ENCODE peak calls at places on chromosomes 6 and 20, in five cellular contexts. Z, Y, F, H and P are unnamed samples. For H3F3A, the result is how much of the 10 kb centered on the place peaks cover.

GRCh38 chr6:33217246-33217645 is 8.9 kb downstream of the RING1 start:
- DNase-seq in Z (no peak), Y (no peak), F (no peak), H (no peak), P (no peak)

GRCh38 chr6:48973486-48973885 is 489.6 kb downstream of the MMUT start:
- DNase-seq in Z (no peak), Y (no peak), F (no peak), H (no peak), P (no peak)

GRCh38 chr20:18066421-18067333 is 9.0 kb upstream of the OVOL2 start:
- DNase-seq in Z (no peak), Y (no peak), F (peak), H (no peak), P (peak)

GRCh38 chr20:44370639-44371218 is 15.2 kb downstream of the HNF4A start:
- DNase-seq in Z (no peak), Y (peak), F (no peak), H (no peak), P (peak)

GRCh38 chr6:124887872-124888580 is 74.2 kb upstream of the RNF217 start:
- DNase-seq in Z (no peak), Y (no peak), F (peak), H (peak), P (no peak)

GRCh38 chr6:51268666-51269065 is 450.0 kb downstream of the TFAP2B start:
- DNase-seq in Z (no peak), Y (no peak), F (no peak), H (no peak), P (no peak)

GRCh38 chr6:41718828-41719227 is 16.6 kb downstream of the TFEB start:
- DNase-seq in Z (no peak), Y (no peak), F (no peak), H (no peak), P (no peak)

GRCh38 chr6:24743944-24744335 is 25.0 kb upstream of the C6orf62 start:
- DNase-seq in Z (no peak), Y (no peak), F (no peak), H (no peak), P (no peak)

GRCh38 chr6:99746261-99746895 is 139.7 kb downstream of the PRDM13 start:
- DNase-seq in Z (peak), Y (peak), F (peak), H (peak), P (peak)

GRCh38 chr6:10412165-10412947 is 2.5 kb downstream of the TFAP2A start:
- DNase-seq in Z (peak), Y (peak), F (peak), H (peak), P (peak)

GRCh38 chr20:59994697-59995122 is 36.5 kb downstream of the CDH26 start:
- DNase-seq in Z (peak), Y (peak), F (peak), H (peak), P (peak)

GRCh38 chr20:32506721-32507120 is 78.4 kb downstream of the NOL4L start:
- DNase-seq in Z (no peak), Y (no peak), F (peak), H (no peak), P (no peak)

GRCh38 chr6:121319112-121319553 is 15.1 kb downstream of the TBC1D32 start:
- DNase-seq in Z (peak), Y (no peak), F (peak), H (peak), P (peak)

GRCh38 chr20:47278907-47279348 is 77.6 kb downstream of the ZMYND8 start:
- DNase-seq in Z (no peak), Y (no peak), F (no peak), H (no peak), P (peak)

DNA sequence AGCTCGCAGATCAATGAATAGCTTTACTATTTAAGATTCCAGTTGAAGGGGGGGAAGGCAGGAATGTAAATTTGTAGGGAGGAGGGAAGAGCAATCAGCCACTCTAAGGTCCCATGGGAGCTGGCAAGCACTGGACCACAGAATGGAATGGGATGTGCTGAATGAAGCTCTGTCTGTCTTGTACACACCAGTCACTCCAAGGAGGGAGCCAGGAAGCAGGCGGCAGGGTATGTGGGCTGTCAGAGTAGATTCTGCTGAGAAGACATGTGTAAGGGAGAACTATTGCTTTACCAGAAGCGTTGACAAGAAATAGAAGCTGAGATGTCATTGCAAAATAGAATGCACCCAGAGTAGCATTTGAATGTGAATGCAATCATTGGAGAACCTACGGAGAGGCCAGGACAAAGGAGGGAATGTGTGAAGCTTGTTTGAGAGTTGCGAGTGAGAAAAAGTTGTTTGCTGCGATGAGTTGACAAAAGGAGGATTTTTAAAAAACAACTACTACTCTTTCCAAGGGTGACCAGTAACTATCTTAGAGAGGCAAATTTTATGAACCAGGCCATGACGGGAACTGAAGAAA is 25.2 kb upstream of the PDE7B start:
- DNase-seq in Z (peak), Y (no peak), F (peak), H (no peak), P (no peak)
- H3K4me2 ChIP-seq in Z (no peak), Y (no peak), F (peak), H (no peak), P (no peak)

GRCh38 chr20:63035284-63036185 is 28.8 kb upstream of the BHLHE23 start:
- DNase-seq in Z (no peak), Y (no peak), F (peak), H (no peak), P (no peak)

GRCh38 chr20:63032026-63032800 is 25.4 kb upstream of the BHLHE23 start:
- DNase-seq in Z (no peak), Y (no peak), F (peak), H (no peak), P (no peak)

GRCh38 chr20:63032861-63033634 is 26.3 kb upstream of the BHLHE23 start:
- DNase-seq in Z (peak), Y (no peak), F (peak), H (no peak), P (no peak)

GRCh38 chr20:63036266-63036665 is 29.5 kb upstream of the BHLHE23 start:
- DNase-seq in Z (no peak), Y (no peak), F (peak), H (no peak), P (no peak)

DNA sequence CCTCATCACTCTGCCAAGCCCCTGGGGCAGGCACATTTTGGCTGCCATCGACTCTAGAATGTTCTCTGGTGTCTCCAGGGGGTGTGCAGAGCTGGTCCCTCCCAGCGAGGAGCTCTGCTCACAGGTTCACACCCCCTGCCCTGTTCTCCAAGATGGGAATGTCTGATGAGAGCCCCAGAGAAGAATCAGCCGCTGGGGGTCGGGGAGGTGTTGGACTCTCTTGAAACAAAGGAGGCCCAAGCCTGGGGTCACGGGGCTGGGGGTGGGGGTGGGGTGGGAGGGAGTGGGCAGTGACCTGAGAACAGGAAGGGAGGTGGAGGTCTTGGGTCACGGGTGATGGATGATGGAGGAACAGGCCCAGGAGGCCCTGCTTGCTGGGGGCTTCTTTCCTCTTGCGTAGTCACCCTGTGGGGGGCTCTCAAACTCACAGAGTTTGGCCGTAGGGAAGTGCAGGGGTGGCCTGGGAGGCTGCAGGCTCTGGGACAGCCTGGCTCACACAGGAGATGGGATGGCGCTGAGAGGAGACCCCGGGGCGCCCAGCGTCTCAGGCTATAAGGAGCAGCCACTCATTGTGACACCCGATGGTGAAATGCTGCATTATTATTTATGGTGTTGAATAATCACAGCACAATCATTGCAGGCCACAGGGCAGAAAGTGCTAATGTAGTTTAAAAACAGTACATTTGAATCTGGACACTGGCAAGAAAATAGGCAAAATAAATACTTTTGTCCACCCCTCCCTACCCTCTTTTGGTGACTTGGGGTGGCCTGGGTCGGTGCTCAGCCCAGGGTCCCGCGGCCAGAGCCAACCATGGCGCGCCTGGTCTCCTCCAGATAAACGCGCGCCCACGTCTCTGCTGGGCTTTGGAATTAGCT is 27.1 kb upstream of the BHLHE23 start:
- DNase-seq in Z (no peak), Y (no peak), F (peak), H (no peak), P (no peak)
- TF ChIP-seq EZH2 in Z (no peak), Y (no peak), F (no peak), H (no peak), P (no peak)

DNA sequence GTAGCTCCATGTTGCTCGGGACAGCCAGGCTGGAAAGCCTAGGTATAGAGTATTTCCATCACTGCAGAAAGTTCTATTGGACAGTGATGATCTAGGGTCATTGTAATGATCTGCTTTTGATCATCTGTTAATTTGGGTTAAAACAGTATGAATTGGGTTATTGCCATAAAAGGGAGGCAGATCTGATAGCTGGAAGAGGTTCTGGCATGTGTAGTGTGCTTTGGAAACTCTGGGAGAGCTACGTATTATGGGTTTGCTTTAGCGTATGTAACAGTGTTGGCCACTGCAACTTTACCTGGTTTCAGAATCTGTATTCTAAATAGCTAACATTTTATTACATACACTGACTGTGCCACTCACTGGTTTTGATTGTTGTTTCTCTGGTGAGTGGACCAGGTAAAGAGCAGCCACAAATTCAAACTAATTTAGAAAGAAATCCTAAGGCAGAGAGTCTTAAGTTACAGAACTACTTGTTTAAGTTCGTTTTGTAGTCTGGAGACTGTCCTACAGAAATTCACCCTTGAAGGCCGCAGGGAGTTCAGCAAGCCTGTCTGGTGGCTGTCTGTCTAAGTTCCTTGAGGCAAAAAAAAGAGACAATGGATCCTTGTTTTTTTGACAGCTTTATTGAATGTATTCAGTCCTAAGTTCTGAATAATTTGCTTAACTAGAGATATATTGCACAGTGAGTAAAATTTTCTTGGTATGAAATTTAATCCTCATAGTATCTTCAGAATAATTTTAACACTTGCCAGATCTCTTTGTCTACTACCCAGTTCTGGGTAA is 300.2 kb downstream of the PRL start:
- DNase-seq in Z (no peak), Y (no peak), F (no peak), H (no peak), P (no peak)
- H3F3A ChIP-seq in Z (under half), Y (under half), F (under half), H (under half), P (under half)

DNA sequence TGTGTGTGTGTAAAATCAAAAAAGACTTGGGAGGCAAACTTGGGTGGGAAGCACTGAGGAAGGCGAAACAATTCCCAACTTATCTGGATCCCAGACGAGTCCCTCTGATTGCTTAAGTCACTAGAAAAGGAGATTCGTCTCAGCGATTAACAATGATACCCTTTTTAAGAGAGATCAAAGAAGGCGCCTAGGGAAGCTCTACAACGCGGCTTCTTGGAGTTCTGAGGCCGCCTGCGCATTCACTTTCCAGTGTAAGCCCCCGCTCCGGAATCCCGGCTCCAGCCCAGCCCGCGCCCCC is 8.7 kb upstream of the TBX18 start:
- DNase-seq in Z (peak), Y (no peak), F (peak), H (peak), P (no peak)
- H3K4me2 ChIP-seq in Z (peak), Y (no peak), F (peak), H (peak), P (no peak)

GRCh38 chr6:108114861-108115597 is 40.5 kb upstream of the OSTM1 start:
- DNase-seq in Z (peak), Y (peak), F (peak), H (peak), P (peak)
- TF ChIP-seq EZH2 in Z (peak), Y (no peak), F (peak), H (no peak), P (no peak)

GRCh38 chr20:16596991-16597390 is 23.7 kb upstream of the KIF16B start:
- DNase-seq in Z (no peak), Y (no peak), F (no peak), H (no peak), P (no peak)
- H3F3A ChIP-seq in Z (under half), Y (under half), F (under half), H (under half), P (under half)

GRCh38 chr6:132733814-132734213 is 20.0 kb upstream of the VNN1 start:
- DNase-seq in Z (no peak), Y (no peak), F (no peak), H (no peak), P (no peak)

GRCh38 chr6:132728616-132729015 is 14.8 kb upstream of the VNN1 start:
- DNase-seq in Z (peak), Y (no peak), F (peak), H (no peak), P (peak)

GRCh38 chr6:132730560-132730959 is 16.7 kb upstream of the VNN1 start:
- DNase-seq in Z (no peak), Y (no peak), F (no peak), H (peak), P (peak)

GRCh38 chr6:132733288-132733687 is 19.4 kb upstream of the VNN1 start:
- DNase-seq in Z (no peak), Y (no peak), F (no peak), H (no peak), P (peak)

DNA sequence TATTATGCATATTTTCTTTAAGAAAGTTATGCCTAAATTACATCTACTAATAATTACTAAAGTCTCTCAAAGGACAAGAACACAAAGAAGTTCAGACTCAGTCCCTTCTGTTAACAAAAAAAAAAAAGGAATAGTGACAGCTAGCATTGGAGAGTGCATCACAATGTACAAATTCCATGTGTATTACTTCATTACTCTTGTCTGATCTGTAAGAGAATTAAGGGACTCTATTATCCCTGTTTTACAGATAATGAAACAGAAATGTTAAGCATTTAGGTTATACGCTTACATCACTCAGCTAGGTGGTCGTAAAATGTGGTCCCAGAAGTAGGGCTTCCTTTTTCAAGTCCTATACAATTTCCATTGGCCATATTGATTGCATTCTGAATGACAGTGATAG is 17.2 kb upstream of the VNN1 start:
- DNase-seq in Z (no peak), Y (no peak), F (no peak), H (peak), P (peak)
- H3K4me2 ChIP-seq in Z (no peak), Y (no peak), F (no peak), H (peak), P (peak)

DNA sequence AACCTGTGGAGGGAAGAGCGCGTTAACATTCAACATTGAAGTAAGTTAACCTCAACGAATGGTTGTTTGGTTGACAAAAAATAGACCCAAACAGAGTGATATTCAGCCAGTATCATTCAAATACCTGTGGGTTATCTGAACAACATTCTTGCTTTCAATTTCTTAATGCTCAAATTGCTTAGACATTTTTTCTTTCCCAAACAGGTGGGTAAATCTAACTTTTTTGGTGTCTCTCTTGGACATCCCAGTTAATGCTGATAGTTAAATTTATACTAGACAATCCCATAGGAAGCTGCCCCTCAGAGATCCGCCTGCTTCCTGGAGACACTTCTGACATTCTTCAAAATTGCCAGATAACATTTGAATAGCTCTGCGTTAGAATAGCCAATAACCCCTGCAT is 14.1 kb upstream of the PFDN4 start:
- DNase-seq in Z (no peak), Y (no peak), F (no peak), H (no peak), P (no peak)
- TF ChIP-seq EZH2 in Z (no peak), Y (no peak), F (no peak), H (no peak), P (no peak)

GRCh38 chr6:30686908-30687658 is 638 bp upstream of the PPP1R18 start:
- DNase-seq in Z (peak), Y (peak), F (peak), H (peak), P (peak)
- H3F3A ChIP-seq in Z (under half), Y (under half), F (under half), H (half or more), P (under half)

GRCh38 chr20:33897313-33897912 is 86.3 kb downstream of the CHMP4B start:
- DNase-seq in Z (no peak), Y (no peak), F (no peak), H (no peak), P (peak)
- H3K4me2 ChIP-seq in Z (no peak), Y (no peak), F (no peak), H (no peak), P (no peak)